ENCODE peak calls at places on chromosomes 13 and 19, in six cellular contexts. One of them, this sample, is unnamed.

GRCh38 chr19:52221031-52221430 is 31.2 kb downstream of the PPP2R1A start:
- DNase-seq in AG09309: no peak
- DNase-seq in lower lobe of right lung: no peak
- DNase-seq in thyroid gland: no peak
- DNase-seq in upper lobe of right lung: no peak
- DNase-seq in breast epithelium: no peak
- DNase-seq in this sample: no peak

GRCh38 chr13:27261376-27261775 is 9.3 kb upstream of the RASL11A start:
- DNase-seq in AG09309: no peak
- DNase-seq in lower lobe of right lung: no peak
- DNase-seq in thyroid gland: no peak
- DNase-seq in upper lobe of right lung: no peak
- DNase-seq in breast epithelium: no peak
- DNase-seq in this sample: no peak

GRCh38 chr13:45422731-45423130 is 4.6 kb upstream of the SLC25A30 start:
- DNase-seq in AG09309: no peak
- DNase-seq in lower lobe of right lung: no peak
- DNase-seq in thyroid gland: no peak
- DNase-seq in upper lobe of right lung: no peak
- DNase-seq in breast epithelium: no peak
- DNase-seq in this sample: no peak

GRCh38 chr19:5113101-5113557 is 144.2 kb downstream of the KDM4B start:
- DNase-seq in AG09309: peak
- DNase-seq in lower lobe of right lung: no peak
- DNase-seq in thyroid gland: no peak
- DNase-seq in upper lobe of right lung: no peak
- DNase-seq in breast epithelium: no peak
- DNase-seq in this sample: no peak

GRCh38 chr19:12720851-12721655 is 2.7 kb downstream of the TNPO2 start:
- DNase-seq in AG09309: no peak
- DNase-seq in lower lobe of right lung: no peak
- DNase-seq in thyroid gland: peak
- DNase-seq in upper lobe of right lung: no peak
- DNase-seq in breast epithelium: no peak
- DNase-seq in this sample: no peak

GRCh38 chr19:17358395-17358794 is 18.7 kb downstream of the PLVAP start:
- DNase-seq in AG09309: no peak
- DNase-seq in lower lobe of right lung: no peak
- DNase-seq in thyroid gland: no peak
- DNase-seq in upper lobe of right lung: no peak
- DNase-seq in breast epithelium: no peak
- DNase-seq in this sample: no peak

GRCh38 chr13:97921146-97921776 is 32.2 kb upstream of the IPO5 start:
- DNase-seq in AG09309: no peak
- DNase-seq in lower lobe of right lung: no peak
- DNase-seq in thyroid gland: no peak
- DNase-seq in upper lobe of right lung: no peak
- DNase-seq in breast epithelium: no peak
- DNase-seq in this sample: no peak

GRCh38 chr13:46995874-46996273 is 99.0 kb upstream of the HTR2A start:
- DNase-seq in AG09309: no peak
- DNase-seq in lower lobe of right lung: no peak
- DNase-seq in thyroid gland: no peak
- DNase-seq in upper lobe of right lung: no peak
- DNase-seq in breast epithelium: no peak
- DNase-seq in this sample: no peak

GRCh38 chr19:16566161-16566560 is 6.1 kb downstream of the SLC35E1 start:
- DNase-seq in AG09309: no peak
- DNase-seq in lower lobe of right lung: peak
- DNase-seq in thyroid gland: no peak
- DNase-seq in upper lobe of right lung: no peak
- DNase-seq in breast epithelium: peak
- DNase-seq in this sample: no peak

GRCh38 chr19:39194832-39195542 is 1.8 kb upstream of the NCCRP1 start:
- DNase-seq in AG09309: no peak
- DNase-seq in lower lobe of right lung: no peak
- DNase-seq in thyroid gland: no peak
- DNase-seq in upper lobe of right lung: no peak
- DNase-seq in breast epithelium: no peak
- DNase-seq in this sample: no peak

GRCh38 chr13:31204592-31204991 is 4.8 kb downstream of the B3GLCT start:
- DNase-seq in AG09309: no peak
- DNase-seq in lower lobe of right lung: no peak
- DNase-seq in thyroid gland: no peak
- DNase-seq in upper lobe of right lung: no peak
- DNase-seq in breast epithelium: no peak
- DNase-seq in this sample: no peak

GRCh38 chr13:110467516-110467915 is 94.0 kb downstream of the RAB20 start:
- DNase-seq in AG09309: no peak
- DNase-seq in lower lobe of right lung: peak
- DNase-seq in thyroid gland: no peak
- DNase-seq in upper lobe of right lung: no peak
- DNase-seq in breast epithelium: no peak
- DNase-seq in this sample: no peak
- TF ChIP-seq CTCF in AG09309: no peak
- TF ChIP-seq CTCF in lower lobe of right lung: no peak
- TF ChIP-seq CTCF in thyroid gland: no peak
- TF ChIP-seq CTCF in upper lobe of right lung: no peak
- TF ChIP-seq CTCF in breast epithelium: no peak
- TF ChIP-seq CTCF in this sample: no peak

GRCh38 chr13:21625366-21625765 is 21.4 kb upstream of the MICU2 start:
- DNase-seq in AG09309: no peak
- DNase-seq in lower lobe of right lung: no peak
- DNase-seq in thyroid gland: no peak
- DNase-seq in upper lobe of right lung: no peak
- DNase-seq in breast epithelium: no peak
- DNase-seq in this sample: no peak
- TF ChIP-seq CTCF in AG09309: peak
- TF ChIP-seq CTCF in lower lobe of right lung: peak
- TF ChIP-seq CTCF in thyroid gland: no peak
- TF ChIP-seq CTCF in upper lobe of right lung: peak
- TF ChIP-seq CTCF in breast epithelium: peak
- TF ChIP-seq CTCF in this sample: no peak

DNA sequence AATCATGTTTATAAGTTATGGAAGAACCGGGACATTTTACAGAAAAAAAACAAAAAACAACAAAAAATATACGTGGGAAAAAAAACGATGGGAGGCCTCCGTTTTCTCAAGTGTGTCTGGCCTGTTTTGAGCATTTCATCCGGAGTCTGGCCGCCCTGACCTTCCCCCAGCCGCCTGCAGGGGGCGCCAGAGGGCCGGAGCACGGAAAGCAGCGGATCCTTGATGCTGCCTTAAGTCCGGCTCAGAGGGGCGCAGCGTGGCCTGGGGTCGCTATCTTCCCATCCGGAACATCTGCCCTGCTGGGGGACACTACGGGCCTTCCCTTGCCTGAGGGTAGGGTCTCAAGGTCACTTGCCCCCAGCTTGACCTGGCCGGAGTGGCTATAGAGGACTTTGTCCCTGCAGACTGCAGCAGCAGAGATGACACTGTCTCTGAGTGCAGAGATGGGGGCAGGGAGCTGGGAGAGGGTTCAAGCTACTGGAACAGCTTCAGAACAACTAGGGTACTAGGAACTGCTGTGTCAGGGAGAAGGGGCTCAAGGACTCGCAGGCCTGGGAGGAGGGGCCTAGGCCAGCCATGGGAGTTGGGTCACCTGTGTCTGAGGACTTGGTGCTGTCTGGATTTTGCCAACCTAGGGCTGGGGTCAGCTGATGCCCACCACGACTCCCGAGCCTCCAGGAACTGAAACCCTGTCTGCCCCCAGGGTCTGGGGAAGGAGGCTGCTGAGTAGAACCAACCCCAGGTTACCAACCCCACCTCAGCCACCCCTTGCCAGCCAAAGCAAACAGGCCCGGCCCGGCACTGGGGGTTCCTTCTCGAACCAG is 1.8 kb upstream of the APOE start:
- DNase-seq in AG09309: no peak
- DNase-seq in lower lobe of right lung: peak
- DNase-seq in thyroid gland: peak
- DNase-seq in upper lobe of right lung: peak
- DNase-seq in breast epithelium: peak
- DNase-seq in this sample: peak
- TF ChIP-seq CTCF in AG09309: peak
- TF ChIP-seq CTCF in lower lobe of right lung: peak
- TF ChIP-seq CTCF in thyroid gland: peak
- TF ChIP-seq CTCF in upper lobe of right lung: peak
- TF ChIP-seq CTCF in breast epithelium: peak
- TF ChIP-seq CTCF in this sample: peak

GRCh38 chr13:94674609-94675348 is 37.6 kb downstream of the SOX21 start:
- DNase-seq in AG09309: no peak
- DNase-seq in lower lobe of right lung: no peak
- DNase-seq in thyroid gland: peak
- DNase-seq in upper lobe of right lung: no peak
- DNase-seq in breast epithelium: no peak
- DNase-seq in this sample: peak
- TF ChIP-seq CTCF in AG09309: peak
- TF ChIP-seq CTCF in lower lobe of right lung: peak
- TF ChIP-seq CTCF in thyroid gland: no peak
- TF ChIP-seq CTCF in upper lobe of right lung: peak
- TF ChIP-seq CTCF in breast epithelium: peak
- TF ChIP-seq CTCF in this sample: no peak

GRCh38 chr19:3849092-3849491 is 19.7 kb downstream of the ZFR2 start:
- DNase-seq in AG09309: no peak
- DNase-seq in lower lobe of right lung: no peak
- DNase-seq in thyroid gland: peak
- DNase-seq in upper lobe of right lung: no peak
- DNase-seq in breast epithelium: no peak
- DNase-seq in this sample: no peak
- TF ChIP-seq CTCF in AG09309: peak
- TF ChIP-seq CTCF in lower lobe of right lung: no peak
- TF ChIP-seq CTCF in thyroid gland: no peak
- TF ChIP-seq CTCF in upper lobe of right lung: no peak
- TF ChIP-seq CTCF in breast epithelium: no peak
- TF ChIP-seq CTCF in this sample: no peak

DNA sequence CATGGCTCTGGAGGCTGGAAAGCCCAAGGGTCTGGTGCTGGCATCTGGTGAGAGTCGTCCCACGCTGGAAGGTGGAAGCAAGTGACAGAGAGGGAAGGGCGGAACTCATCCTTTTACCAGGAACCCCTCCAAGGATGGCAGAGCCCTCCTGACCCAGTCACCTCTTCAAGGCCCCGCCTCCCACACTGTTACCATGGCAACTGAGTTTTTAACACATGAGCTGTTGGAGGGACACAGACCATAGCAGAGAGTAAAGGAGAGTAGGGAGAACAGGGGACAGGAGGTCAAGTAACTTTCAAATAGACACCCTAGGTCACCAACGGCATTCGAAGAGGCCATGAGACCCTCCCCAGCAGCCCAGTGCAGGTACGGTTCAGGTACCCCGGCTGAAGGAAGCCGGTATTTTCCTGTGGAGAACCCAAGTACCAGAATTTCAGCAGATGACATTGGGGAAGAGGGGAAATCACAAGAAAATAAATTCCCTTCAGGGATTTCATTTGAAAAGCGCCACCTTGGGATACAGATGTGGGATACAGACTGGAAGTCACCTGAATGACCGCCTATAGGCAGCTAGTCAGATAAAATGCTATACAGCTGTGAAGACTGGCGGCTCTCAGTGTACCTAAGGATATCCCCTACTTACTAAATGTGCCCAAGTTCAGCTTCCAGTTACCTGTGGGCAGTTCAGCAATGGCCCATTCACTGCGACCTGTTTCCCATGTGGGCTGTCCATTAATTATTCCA is 8.0 kb downstream of the IL17D start:
- DNase-seq in AG09309: no peak
- DNase-seq in lower lobe of right lung: no peak
- DNase-seq in thyroid gland: no peak
- DNase-seq in upper lobe of right lung: no peak
- DNase-seq in breast epithelium: no peak
- DNase-seq in this sample: no peak
- TF ChIP-seq CTCF in AG09309: no peak
- TF ChIP-seq CTCF in lower lobe of right lung: no peak
- TF ChIP-seq CTCF in thyroid gland: no peak
- TF ChIP-seq CTCF in upper lobe of right lung: no peak
- TF ChIP-seq CTCF in breast epithelium: no peak
- TF ChIP-seq CTCF in this sample: no peak